ENCODE peak calls at places on chromosomes 11 and 22, in six cellular contexts. X is uterus; G is dorsolateral prefrontal cortex; T is fibroblast of the aortic adventitia; C is foreskin fibroblast; L is activated CD8-positive, alpha-beta T cell treated with anti-CD3 and anti-CD28 coated beads for 36 hours. N is an unnamed sample.

GRCh38 chr22:29014301-29014700 is 47.3 kb downstream of the C22orf31 start:
- DNase-seq in C (no peak), X (no peak), T (no peak), G (no peak), L (no peak), N (no peak)

GRCh38 chr22:27372969-27373670 is 428.4 kb downstream of the MN1 start:
- DNase-seq in T (no peak), L (no peak), G (no peak), C (no peak), X (no peak), N (no peak)

GRCh38 chr11:35084817-35085424 is 54.0 kb upstream of the CD44 start:
- DNase-seq in G (no peak), L (no peak), T (no peak), X (no peak), C (no peak), N (no peak)

GRCh38 chr11:11552688-11553087 is 69.1 kb downstream of the GALNT18 start:
- DNase-seq in T (no peak), L (no peak), X (no peak), G (no peak), C (no peak), N (no peak)

GRCh38 chr11:2314136-2314524 is 12.3 kb downstream of the TSPAN32 start:
- DNase-seq in T (no peak), G (no peak), C (no peak), L (no peak), X (no peak), N (no peak)

GRCh38 chr11:105282658-105283057 is 143.1 kb upstream of the CARD18 start:
- DNase-seq in C (peak), L (no peak), G (no peak), X (no peak), T (peak), N (no peak)

GRCh38 chr11:67699521-67699920 is 25.1 kb upstream of the ALDH3B2 start:
- DNase-seq in X (no peak), G (no peak), T (no peak), L (no peak), C (no peak), N (no peak)

GRCh38 chr22:44884968-44885805 is 124.6 kb downstream of the PHF21B start:
- DNase-seq in G (no peak), C (no peak), L (no peak), X (no peak), T (no peak), N (peak)

GRCh38 chr11:59263225-59263894 is 50.6 kb upstream of the MPEG1 start:
- DNase-seq in G (no peak), L (peak), X (no peak), T (no peak), C (no peak), N (no peak)

GRCh38 chr22:37860796-37861421 is 11.7 kb downstream of the EIF3L start:
- DNase-seq in C (no peak), T (no peak), X (no peak), G (no peak), L (no peak), N (no peak)

GRCh38 chr11:65013130-65013691 is 749 bp upstream of the ARL2 start:
- DNase-seq in T (peak), X (peak), L (peak), G (peak), C (peak), N (peak)

GRCh38 chr11:15826826-15827225 is 529.5 kb downstream of the SOX6 start:
- DNase-seq in X (no peak), L (peak), T (no peak), G (no peak), C (peak), N (peak)

GRCh38 chr22:41513391-41513790 is 30.9 kb downstream of the POLR3H start:
- DNase-seq in L (no peak), T (no peak), G (peak), X (no peak), C (no peak), N (no peak)

GRCh38 chr11:7278314-7278917 is 26.7 kb downstream of the SYT9 start:
- DNase-seq in X (no peak), L (peak), T (peak), G (no peak), C (peak), N (peak)

GRCh38 chr11:77747381-77747969 is 73.0 kb downstream of the RSF1 start:
- DNase-seq in G (no peak), T (peak), C (peak), X (no peak), L (no peak), N (no peak)

GRCh38 chr11:32426819-32427615 is 8.3 kb downstream of the WT1 start:
- DNase-seq in T (no peak), G (no peak), C (no peak), L (no peak), X (peak), N (peak)

GRCh38 chr11:1543606-1544263 is 28.3 kb downstream of the DUSP8 start:
- DNase-seq in G (no peak), C (no peak), T (no peak), X (no peak), L (no peak), N (no peak)

GRCh38 chr11:2443881-2444300 is 423 bp downstream of the TRPM5 start:
- DNase-seq in C (no peak), X (no peak), L (no peak), G (no peak), T (no peak), N (no peak)

GRCh38 chr22:49754674-49755590 is 72.7 kb downstream of the BRD1 start:
- DNase-seq in L (no peak), G (no peak), T (no peak), C (no peak), X (no peak), N (peak)

GRCh38 chr22:43476341-43476740 is 64.5 kb downstream of the MPPED1 start:
- DNase-seq in G (no peak), T (no peak), L (no peak), C (no peak), X (no peak), N (no peak)
- TF ChIP-seq CTCF in G (no peak), T (no peak), L (no peak), C (no peak), X (no peak), N (no peak)

DNA sequence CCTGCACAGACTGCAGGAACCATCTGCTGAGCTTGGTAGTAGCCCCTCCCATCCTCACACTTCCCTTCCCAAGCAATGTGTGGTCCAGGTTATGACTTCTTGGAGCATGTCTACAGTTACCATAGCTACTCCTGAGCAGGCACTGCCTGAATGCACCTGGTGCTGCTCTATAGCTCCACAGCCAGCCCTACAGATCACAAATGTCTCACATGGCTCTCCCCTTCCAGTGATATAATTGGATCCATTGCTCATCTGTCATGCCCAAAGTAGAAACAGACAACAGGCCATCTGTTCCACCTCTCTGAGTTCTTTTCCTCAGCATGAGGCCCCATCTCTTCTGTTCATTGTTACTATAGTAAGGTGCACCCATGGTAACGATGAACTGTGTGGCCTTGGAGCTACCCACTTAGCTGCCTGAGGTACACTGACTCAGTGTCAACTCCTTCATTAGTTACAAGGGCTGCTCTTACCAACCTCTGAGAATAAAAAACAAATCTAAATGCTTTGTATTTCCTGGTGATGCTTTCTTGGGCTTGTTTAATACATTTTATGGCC is 320.3 kb upstream of the ZC3H12C start:
- DNase-seq in T (no peak), L (no peak), G (peak), C (no peak), X (no peak), N (no peak)
- TF ChIP-seq CTCF in T (no peak), L (no peak), G (no peak), C (no peak), X (no peak), N (no peak)

DNA sequence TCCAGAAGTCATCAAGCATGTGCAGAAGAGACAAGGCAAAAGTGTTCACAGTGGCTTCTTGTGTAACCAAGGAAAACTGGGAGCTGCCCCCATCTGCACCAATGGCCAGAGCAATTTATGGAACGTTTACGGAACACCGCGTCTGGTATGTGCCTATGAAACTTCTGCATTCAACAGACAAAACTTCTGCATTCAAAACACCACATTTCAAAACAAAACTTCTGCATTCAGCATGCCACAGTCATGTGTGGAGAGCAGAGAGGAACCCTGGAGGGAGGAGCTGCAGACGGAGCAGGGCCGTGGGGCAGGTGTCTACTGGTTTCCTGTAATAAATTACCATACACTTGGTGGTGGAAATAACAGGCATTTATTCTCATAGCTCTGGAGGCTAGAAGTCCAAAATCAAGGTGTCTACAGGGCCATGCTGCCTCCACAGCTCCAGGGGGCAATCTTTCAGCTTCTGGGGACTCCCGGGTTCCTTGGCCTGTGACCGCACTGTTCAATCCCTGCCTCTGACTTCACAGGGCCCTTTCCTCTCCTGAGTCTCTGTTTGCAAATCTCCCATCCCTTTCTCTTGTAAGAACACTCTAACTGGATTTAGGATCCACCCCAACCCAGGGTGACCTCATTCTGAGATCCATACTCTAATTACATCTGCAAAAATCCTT is 32.2 kb downstream of the RPL3 start:
- DNase-seq in X (no peak), L (no peak), T (no peak), C (no peak), G (no peak), N (no peak)
- TF ChIP-seq CTCF in X (no peak), L (no peak), T (no peak), C (no peak), G (no peak), N (no peak)

GRCh38 chr11:72856551-72857342 is 42.5 kb downstream of the ATG16L2 start:
- DNase-seq in L (no peak), T (peak), C (no peak), G (no peak), X (no peak), N (no peak)
- TF ChIP-seq CTCF in L (no peak), T (no peak), C (no peak), G (peak), X (peak), N (no peak)

GRCh38 chr11:62680825-62681240 is 2.0 kb upstream of the UBXN1 start:
- DNase-seq in T (peak), X (no peak), G (no peak), L (peak), C (peak), N (peak)
- TF ChIP-seq CTCF in T (peak), X (peak), G (peak), L (peak), C (peak), N (peak)

GRCh38 chr22:30867746-30868662 is 100.6 kb downstream of the MORC2 start:
- DNase-seq in T (no peak), L (no peak), G (no peak), X (peak), C (no peak), N (no peak)

GRCh38 chr22:30868663-30869385 is 99.8 kb downstream of the MORC2 start:
- DNase-seq in C (peak), T (no peak), G (peak), L (no peak), X (peak), N (no peak)

GRCh38 chr22:30865656-30866055 is 102.9 kb downstream of the MORC2 start:
- DNase-seq in G (no peak), C (no peak), T (no peak), L (no peak), X (no peak), N (peak)

GRCh38 chr22:30866216-30866615 is 102.4 kb downstream of the MORC2 start:
- DNase-seq in T (no peak), X (no peak), G (no peak), L (no peak), C (no peak), N (peak)

GRCh38 chr22:30866811-30867271 is 101.7 kb downstream of the MORC2 start:
- DNase-seq in C (no peak), G (no peak), T (no peak), L (peak), X (peak), N (peak)
- TF ChIP-seq CTCF in C (peak), G (no peak), T (no peak), L (no peak), X (no peak), N (no peak)

GRCh38 chr22:24474221-24474620 is 20.9 kb upstream of the UPB1 start:
- DNase-seq in L (no peak), X (no peak), G (no peak), C (peak), T (peak), N (no peak)
- TF ChIP-seq CTCF in L (no peak), X (no peak), G (no peak), C (no peak), T (no peak), N (no peak)

GRCh38 chr22:36569999-36570398 is 41.0 kb upstream of the EIF3D start:
- DNase-seq in C (peak), G (no peak), L (no peak), T (peak), X (no peak), N (no peak)
- TF ChIP-seq CTCF in C (peak), G (no peak), L (no peak), T (peak), X (no peak), N (no peak)

N was measured in GM13976.